ENCODE peak calls at places on chromosomes 3 and 15, in six cellular contexts. J, A, R, I, K and N are unnamed samples.

GRCh38 chr15:67039349-67040075 is 25.9 kb upstream of the SMAD3 start:
- DNase-seq in J (no peak), A (peak), R (no peak), I (peak), K (no peak), N (no peak)

GRCh38 chr3:12454808-12455121 is 29.5 kb upstream of the TSEN2 start:
- DNase-seq in J (no peak), A (no peak), R (no peak), I (no peak), K (no peak), N (no peak)

GRCh38 chr3:13518516-13519351 is 30.2 kb upstream of the FBLN2 start:
- DNase-seq in J (no peak), A (no peak), R (no peak), I (no peak), K (peak), N (no peak)

GRCh38 chr15:59491062-59491461 is 53.1 kb downstream of the FAM81A start:
- DNase-seq in J (no peak), A (no peak), R (no peak), I (no peak), K (no peak), N (no peak)

GRCh38 chr15:87547470-87548181 is 708.9 kb downstream of the NTRK3 start:
- DNase-seq in J (no peak), A (no peak), R (no peak), I (no peak), K (no peak), N (no peak)

GRCh38 chr3:9553949-9554513 is 409 bp upstream of the LHFPL4 start:
- DNase-seq in J (no peak), A (no peak), R (no peak), I (no peak), K (no peak), N (no peak)

GRCh38 chr3:178583963-178584575 is 47.8 kb downstream of the KCNMB2 start:
- DNase-seq in J (no peak), A (no peak), R (no peak), I (no peak), K (no peak), N (no peak)

GRCh38 chr15:68364028-68364659 is 67.8 kb downstream of the ITGA11 start:
- DNase-seq in J (no peak), A (no peak), R (no peak), I (no peak), K (no peak), N (no peak)

GRCh38 chr3:162147996-162148395 is 651.4 kb downstream of the OTOL1 start:
- DNase-seq in J (no peak), A (no peak), R (no peak), I (no peak), K (no peak), N (no peak)

GRCh38 chr3:159532577-159532976 is 456.1 kb upstream of the IL12A start:
- DNase-seq in J (no peak), A (no peak), R (no peak), I (no peak), K (no peak), N (no peak)
- TF ChIP-seq REST in J (no peak), A (no peak), R (no peak), I (no peak), K (no peak), N (no peak)

GRCh38 chr15:55257014-55257670 is 32.5 kb downstream of the RAB27A start:
- DNase-seq in J (no peak), A (no peak), R (no peak), I (no peak), K (no peak), N (no peak)
- TF ChIP-seq CTCF in J (no peak), A (no peak), R (no peak), I (no peak), K (no peak), N (no peak)

GRCh38 chr15:47717036-47717611 is at the start of gene SEMA6D:
- DNase-seq in J (no peak), A (no peak), R (peak), I (no peak), K (peak), N (no peak)

GRCh38 chr15:47719730-47720129 is 2.4 kb downstream of the SEMA6D start:
- DNase-seq in J (no peak), A (no peak), R (no peak), I (no peak), K (no peak), N (no peak)

GRCh38 chr15:47715856-47716445 is 1.4 kb upstream of the SEMA6D start:
- DNase-seq in J (no peak), A (no peak), R (no peak), I (no peak), K (no peak), N (no peak)

GRCh38 chr15:47720555-47720954 is 3.2 kb downstream of the SEMA6D start:
- DNase-seq in J (no peak), A (no peak), R (no peak), I (no peak), K (no peak), N (no peak)

GRCh38 chr15:47718474-47719440 is 1.5 kb downstream of the SEMA6D start:
- DNase-seq in J (no peak), A (no peak), R (no peak), I (no peak), K (peak), N (no peak)
- TF ChIP-seq SIN3A in J (no peak), A (no peak), R (no peak), I (no peak), K (no peak), N (no peak)

GRCh38 chr3:172201136-172201989 is 162.0 kb downstream of the FNDC3B start:
- DNase-seq in J (no peak), A (no peak), R (no peak), I (peak), K (peak), N (no peak)
- TF ChIP-seq REST in J (no peak), A (no peak), R (no peak), I (no peak), K (no peak), N (no peak)

GRCh38 chr3:69300296-69300695 is 85.6 kb downstream of the FRMD4B start:
- DNase-seq in J (no peak), A (no peak), R (no peak), I (no peak), K (no peak), N (no peak)

GRCh38 chr3:69304396-69304795 is 81.5 kb downstream of the FRMD4B start:
- DNase-seq in J (no peak), A (no peak), R (no peak), I (no peak), K (no peak), N (no peak)

GRCh38 chr3:69297525-69297924 is 88.4 kb downstream of the FRMD4B start:
- DNase-seq in J (no peak), A (no peak), R (no peak), I (no peak), K (peak), N (no peak)

GRCh38 chr3:69296995-69297394 is 88.9 kb downstream of the FRMD4B start:
- DNase-seq in J (no peak), A (no peak), R (no peak), I (no peak), K (no peak), N (no peak)

GRCh38 chr3:69299344-69299743 is 86.5 kb downstream of the FRMD4B start:
- DNase-seq in J (no peak), A (no peak), R (no peak), I (no peak), K (no peak), N (no peak)
- TF ChIP-seq CTCF in J (no peak), A (no peak), R (no peak), I (no peak), K (peak), N (no peak)

GRCh38 chr15:65512807-65513416 is 4.6 kb downstream of the DPP8 start:
- DNase-seq in J (no peak), A (no peak), R (no peak), I (no peak), K (no peak), N (no peak)
- TF ChIP-seq SIN3A in J (no peak), A (no peak), R (no peak), I (no peak), K (no peak), N (no peak)

GRCh38 chr3:11327619-11328018 is 55.4 kb downstream of the ATG7 start:
- DNase-seq in J (no peak), A (no peak), R (no peak), I (no peak), K (no peak), N (no peak)

GRCh38 chr3:11335056-11335608 is 62.9 kb downstream of the ATG7 start:
- DNase-seq in J (peak), A (peak), R (peak), I (peak), K (peak), N (peak)

GRCh38 chr3:11328196-11328945 is 56.2 kb downstream of the ATG7 start:
- DNase-seq in J (no peak), A (no peak), R (no peak), I (no peak), K (no peak), N (no peak)

GRCh38 chr3:11329779-11330178 is 57.6 kb downstream of the ATG7 start:
- DNase-seq in J (no peak), A (no peak), R (no peak), I (no peak), K (no peak), N (no peak)

DNA sequence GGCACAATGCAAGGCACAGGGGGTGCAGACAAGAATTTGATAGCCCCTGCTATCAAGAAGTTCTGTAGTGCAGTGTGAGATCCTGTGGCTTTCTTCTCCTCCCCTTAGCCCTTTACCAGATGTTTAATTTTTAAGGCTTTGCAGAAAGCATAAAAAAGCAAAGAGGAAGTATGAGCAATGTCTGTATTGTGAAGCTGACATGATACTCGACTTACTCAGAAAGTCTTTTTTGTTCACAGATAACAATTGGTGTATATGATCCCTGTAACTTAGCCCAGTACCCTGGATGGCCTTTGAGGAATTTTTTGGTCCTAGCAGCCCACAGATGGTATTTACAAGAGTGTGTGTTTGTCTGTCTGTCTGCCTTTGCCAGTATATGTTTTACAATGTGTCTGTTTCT is 58.9 kb downstream of the ATG7 start:
- DNase-seq in J (no peak), A (no peak), R (no peak), I (no peak), K (no peak), N (no peak)
- TF ChIP-seq REST in J (no peak), A (no peak), R (no peak), I (no peak), K (no peak), N (no peak)

DNA sequence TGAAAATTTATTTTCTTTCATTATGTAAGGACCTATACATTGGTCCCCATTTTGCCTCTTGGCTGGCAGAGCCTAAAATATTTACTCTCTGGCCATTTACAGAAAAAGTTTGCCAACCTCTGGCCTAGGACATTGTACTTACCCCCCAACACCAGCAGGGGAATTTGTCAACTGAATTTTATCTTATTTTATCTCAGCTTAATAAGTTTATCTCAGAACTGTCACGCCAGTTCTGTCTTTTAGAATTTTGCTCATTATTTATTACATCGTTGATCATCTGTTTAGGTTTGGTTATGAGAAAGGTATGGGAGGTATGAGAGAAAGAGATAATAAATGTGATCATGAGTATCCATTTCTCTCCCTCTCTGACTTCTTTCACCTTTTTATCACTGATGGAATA is 38.3 kb downstream of the CHD2 start:
- DNase-seq in J (no peak), A (no peak), R (no peak), I (no peak), K (no peak), N (no peak)
- TF ChIP-seq CTCF in J (peak), A (peak), R (no peak), I (no peak), K (peak), N (peak)